ENCODE peak calls at places on chromosomes 5 and 9, in five cellular contexts. Y, S, E, D and M are unnamed samples.

GRCh38 chr9:129337287-129338140 is 159.5 kb upstream of the IER5L start:
- DNase-seq in E (no peak), D (no peak), Y (no peak), S (no peak), M (no peak)

GRCh38 chr5:10588109-10588775 is 24.4 kb downstream of the ANKRD33B start:
- DNase-seq in S (no peak), Y (no peak), D (no peak), E (no peak), M (no peak)

GRCh38 chr5:133234911-133235310 is 183.1 kb downstream of the HSPA4 start:
- DNase-seq in E (no peak), Y (no peak), D (no peak), S (no peak), M (no peak)

GRCh38 chr9:34557421-34558321 is 31.9 kb downstream of the CNTFR start:
- DNase-seq in Y (no peak), E (no peak), D (no peak), S (no peak), M (no peak)

GRCh38 chr9:123445981-123446610 is 90.1 kb downstream of the CRB2 start:
- DNase-seq in D (peak; percentile 70), E (no peak), S (no peak), Y (no peak), M (no peak)

GRCh38 chr5:114332925-114333324 is 28.9 kb upstream of the KCNN2 start:
- DNase-seq in S (no peak), D (no peak), Y (no peak), E (no peak), M (no peak)

GRCh38 chr9:136951541-136952353 is at the start of gene LCN12:
- DNase-seq in D (no peak), S (no peak), Y (peak; percentile 19), E (no peak), M (no peak)

GRCh38 chr9:136886610-136887597 is 588 bp downstream of the TRAF2 start:
- DNase-seq in D (no peak), S (peak; percentile 20), Y (no peak), E (no peak), M (peak; percentile 41)

GRCh38 chr5:2742921-2743679 is 8.4 kb downstream of the IRX2 start:
- DNase-seq in D (no peak), E (peak; percentile 56), S (no peak), Y (no peak), M (no peak)

GRCh38 chr5:56481998-56482698 is 249.0 kb upstream of the ANKRD55 start:
- DNase-seq in S (no peak), E (no peak), D (no peak), Y (no peak), M (no peak)

GRCh38 chr5:172777381-172778222 is 6.6 kb upstream of the DUSP1 start:
- DNase-seq in S (peak; percentile 70), Y (peak; percentile 91), D (peak; percentile 82), E (peak; percentile 98), M (peak; percentile 91)

GRCh38 chr5:71996789-71997188 is 110.5 kb upstream of the MAP1B start:
- DNase-seq in Y (no peak), E (no peak), S (peak; percentile 12), D (no peak), M (no peak)

GRCh38 chr9:93321220-93321610 is 130.3 kb upstream of the FAM120A start:
- DNase-seq in D (no peak), Y (no peak), E (no peak), S (no peak), M (no peak)

GRCh38 chr9:112546149-112547012 is 59.8 kb downstream of the KIAA1958 start:
- DNase-seq in S (no peak), Y (no peak), E (no peak), D (peak; percentile 29), M (peak; percentile 18)

GRCh38 chr9:129676970-129677369 is 11.5 kb downstream of the PRRX2 start:
- DNase-seq in D (no peak), Y (no peak), S (peak; percentile 74), E (no peak), M (no peak)

DNA sequence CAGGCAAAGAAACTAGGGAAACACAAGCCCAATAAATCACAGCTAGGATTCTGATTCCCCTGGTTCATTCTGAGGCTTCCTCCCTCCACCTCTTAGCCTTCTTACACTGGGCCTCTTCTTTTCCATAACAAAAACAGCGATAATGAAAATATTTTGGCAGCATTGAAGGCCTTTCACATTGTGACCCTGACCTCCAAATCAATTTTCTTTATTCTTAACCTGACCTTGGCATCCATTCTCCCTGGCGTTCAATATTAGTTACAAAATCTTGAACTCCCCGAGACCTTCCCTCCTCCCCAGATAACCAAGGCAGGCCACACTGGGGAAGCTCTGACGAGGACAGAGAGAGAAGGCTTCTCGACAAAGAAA is 399.9 kb downstream of the ZSWIM6 start:
- DNase-seq in E (no peak), D (no peak), S (peak; percentile 0), Y (no peak), M (no peak)
- H3K4me3 ChIP-seq in E (no peak overlapping the region), D (no peak overlapping the region), S (no peak overlapping the region), Y (no peak overlapping the region), M (no peak overlapping the region)

GRCh38 chr5:110900829-110901228 is 162.0 kb downstream of the SLC25A46 start:
- DNase-seq in E (no peak), Y (no peak), S (peak; percentile 96), D (peak; percentile 83), M (peak; percentile 40)
- H3K4me3 ChIP-seq in E (no peak overlapping the region), Y (no peak overlapping the region), S (no peak overlapping the region), D (no peak overlapping the region), M (no peak overlapping the region)

DNA sequence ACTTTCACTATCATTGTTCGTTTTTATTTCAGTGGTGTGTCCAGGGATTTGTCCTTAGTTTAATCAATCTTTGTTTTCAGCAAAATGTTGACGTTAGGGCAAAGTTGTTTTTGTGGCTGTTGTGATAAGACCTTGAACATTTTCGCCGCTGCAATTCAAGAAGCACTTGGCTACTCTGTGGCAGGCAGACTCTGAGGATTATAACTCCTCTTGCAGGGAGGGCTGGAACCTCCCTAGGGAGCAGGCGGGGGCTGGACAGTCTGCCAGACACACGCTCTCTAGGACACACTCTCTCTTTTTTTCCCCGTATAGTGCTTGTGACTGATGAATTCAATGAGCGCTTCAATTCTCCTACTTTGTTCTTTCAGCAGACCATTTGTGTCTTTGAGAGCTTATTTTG is 252.9 kb downstream of the FBXL7 start:
- DNase-seq in E (no peak), Y (no peak), D (peak; percentile 72), S (peak; percentile 74), M (no peak)
- H3K4me3 ChIP-seq in E (no peak overlapping the region), Y (no peak overlapping the region), D (peak overlapping the region; percentile 59), S (peak overlapping the region; percentile 58), M (no peak overlapping the region)

GRCh38 chr5:90691533-90691932 is 132.9 kb downstream of the ADGRV1 start:
- DNase-seq in E (no peak), Y (no peak), D (no peak), S (no peak), M (no peak)
- H3K4me3 ChIP-seq in E (no peak overlapping the region), Y (no peak overlapping the region), D (no peak overlapping the region), S (no peak overlapping the region), M (no peak overlapping the region)

GRCh38 chr5:176743828-176744583 is 66.4 kb upstream of the UNC5A start:
- DNase-seq in E (peak; percentile 51), D (no peak), Y (no peak), S (no peak), M (no peak)
- H3K4me3 ChIP-seq in E (no peak overlapping the region), D (no peak overlapping the region), Y (no peak overlapping the region), S (no peak overlapping the region), M (no peak overlapping the region)

GRCh38 chr5:111681414-111681790 is 75.6 kb downstream of the NREP start:
- DNase-seq in D (no peak), Y (no peak), S (no peak), E (no peak), M (no peak)
- H3K4me3 ChIP-seq in D (no peak overlapping the region), Y (no peak overlapping the region), S (no peak overlapping the region), E (no peak overlapping the region), M (no peak overlapping the region)

GRCh38 chr9:127898433-127899199 is 787 bp downstream of the ST6GALNAC6 start:
- DNase-seq in D (peak; percentile 93), Y (peak; percentile 25), E (peak; percentile 85), S (peak; percentile 94), M (no peak)

GRCh38 chr9:127895811-127896210 is 3.6 kb downstream of the ST6GALNAC6 start:
- DNase-seq in S (no peak), E (no peak), Y (no peak), D (no peak), M (no peak)

GRCh38 chr9:127899200-127899943 is at the start of gene ST6GALNAC6:
- DNase-seq in S (peak; percentile 62), E (peak; percentile 72), Y (peak; percentile 52), D (peak; percentile 73), M (peak; percentile 84)

GRCh38 chr9:127896395-127897193 is 2.8 kb downstream of the ST6GALNAC6 start:
- DNase-seq in D (no peak), E (no peak), Y (no peak), S (no peak), M (no peak)

GRCh38 chr9:127897194-127897692 is 2.2 kb downstream of the ST6GALNAC6 start:
- DNase-seq in S (peak; percentile 82), D (peak; percentile 89), E (peak; percentile 88), Y (peak; percentile 43), M (peak; percentile 40)
- H3K4me3 ChIP-seq in S (peak overlapping the region; percentile 56), D (peak overlapping the region; percentile 90), E (peak overlapping the region; percentile 97), Y (no peak overlapping the region), M (no peak overlapping the region)

GRCh38 chr5:544675-545330 is 20.6 kb upstream of the SLC9A3 start:
- DNase-seq in D (no peak), S (no peak), E (no peak), Y (no peak), M (no peak)

GRCh38 chr5:546376-546908 is 22.2 kb upstream of the SLC9A3 start:
- DNase-seq in S (no peak), D (no peak), Y (no peak), E (no peak), M (no peak)

GRCh38 chr5:545641-546375 is 21.6 kb upstream of the SLC9A3 start:
- DNase-seq in S (no peak), E (peak; percentile 42), D (no peak), Y (no peak), M (no peak)

GRCh38 chr5:548256-548655 is 24.0 kb upstream of the SLC9A3 start:
- DNase-seq in Y (no peak), S (no peak), D (no peak), E (peak; percentile 53), M (no peak)

DNA sequence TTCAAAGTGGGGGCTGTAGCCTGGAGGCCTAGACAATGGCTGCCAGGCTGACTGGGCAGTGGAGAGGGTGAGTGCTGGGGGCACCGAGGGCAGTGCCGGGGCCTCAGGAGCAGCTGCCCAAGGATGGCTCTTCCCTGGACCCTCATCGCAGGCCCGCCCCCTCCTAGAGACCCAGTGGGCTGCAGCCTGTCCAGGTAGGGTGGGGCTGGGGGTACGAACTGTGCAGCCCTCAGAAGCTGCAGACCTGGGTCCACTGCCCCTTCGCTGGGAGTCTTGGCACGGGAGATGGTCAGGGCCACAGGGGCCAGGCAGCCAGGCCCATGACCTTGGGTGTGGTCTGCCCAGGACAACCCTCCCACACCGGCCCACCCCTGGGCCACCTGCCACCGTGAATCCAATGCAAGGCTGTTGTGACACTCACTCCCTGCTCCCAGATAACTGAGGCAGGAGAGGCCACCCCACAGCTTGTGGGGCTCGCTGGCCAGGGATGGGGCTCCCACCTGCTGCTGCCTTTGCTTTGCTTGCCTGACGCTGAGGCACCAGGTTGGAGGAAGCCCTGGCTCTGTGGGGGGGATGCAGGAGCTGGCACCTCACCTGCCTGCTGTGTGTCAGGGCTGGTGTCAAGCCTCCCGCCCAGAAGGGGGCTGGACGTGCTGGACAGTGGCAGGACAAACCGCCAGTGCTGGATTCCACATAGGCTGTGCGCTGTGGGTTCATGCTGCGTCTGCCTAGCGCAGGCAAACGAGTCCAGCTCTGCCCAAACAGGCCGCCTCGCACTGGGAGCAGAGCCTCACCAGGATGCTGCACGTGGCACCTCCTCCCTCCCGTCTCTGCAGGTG is 23.1 kb upstream of the SLC9A3 start:
- DNase-seq in Y (no peak), D (no peak), E (peak; percentile 48), S (no peak), M (no peak)
- H3K4me3 ChIP-seq in Y (no peak overlapping the region), D (no peak overlapping the region), E (no peak overlapping the region), S (no peak overlapping the region), M (no peak overlapping the region)